ENCODE peak calls at places on chromosomes 13 and 19, in seven cellular contexts. V is cardiac muscle cell; H is gastrocnemius medialis; I is left ventricle myocardium inferior; G is thoracic aorta; X is tibial artery; Z is CD8-positive, alpha-beta memory T cell. L is an unnamed sample.

GRCh38 chr13:30334663-30335386 is 27.5 kb upstream of the KATNAL1 start:
- DNase-seq in V (peak; percentile 45), I (no peak), H (no peak), Z (no peak), X (no peak), G (no peak), L (peak; percentile 26)

GRCh38 chr19:56398809-56399208 is 5.3 kb upstream of the ZNF583 start:
- DNase-seq in H (no peak), X (no peak), I (no peak), Z (no peak), V (no peak), G (no peak), L (no peak)

GRCh38 chr13:44312898-44313551 is 60.6 kb upstream of the SERP2 start:
- DNase-seq in Z (no peak), I (no peak), V (peak; percentile 64), G (no peak), H (no peak), X (no peak), L (no peak)

GRCh38 chr19:42344336-42344893 is 19.0 kb downstream of the MEGF8 start:
- DNase-seq in Z (no peak), X (no peak), G (no peak), I (no peak), H (no peak), V (no peak), L (no peak)

GRCh38 chr13:33233547-33233946 is 52.0 kb downstream of the STARD13 start:
- DNase-seq in Z (no peak), X (no peak), H (no peak), G (no peak), V (no peak), I (peak; percentile 67), L (no peak)

GRCh38 chr19:43527860-43528622 is 1.0 kb upstream of the ETHE1 start:
- DNase-seq in I (no peak), V (no peak), X (peak; percentile 57), H (no peak), G (peak; percentile 15), Z (no peak), L (no peak)

GRCh38 chr19:54518844-54519243 is 16.2 kb downstream of the LAIR2 start:
- DNase-seq in X (no peak), G (no peak), V (peak; percentile 0), H (no peak), I (no peak), Z (no peak), L (no peak)

GRCh38 chr13:109145631-109146030 is 516.2 kb downstream of the MYO16 start:
- DNase-seq in X (no peak), V (peak; percentile 84), H (peak; percentile 10), G (no peak), I (no peak), Z (no peak), L (peak; percentile 12)

GRCh38 chr13:33017410-33017929 is 1.2 kb downstream of the KL start:
- DNase-seq in H (peak; percentile 46), Z (peak; percentile 51), I (peak; percentile 48), G (no peak), X (peak; percentile 61), V (peak; percentile 85), L (no peak)

GRCh38 chr13:30972888-30973377 is 40.5 kb downstream of the TEX26 start:
- DNase-seq in G (no peak), I (no peak), V (no peak), X (no peak), H (no peak), Z (no peak), L (no peak)

GRCh38 chr13:106530209-106530906 is 5.1 kb downstream of the EFNB2 start:
- DNase-seq in V (no peak), I (no peak), X (no peak), Z (no peak), G (no peak), H (no peak), L (no peak)
- H3K27me3 ChIP-seq in V (no peaks in the 10 kb centered on the region), I (no peaks in the 10 kb centered on the region), X (no peaks in the 10 kb centered on the region), Z (peaks cover 21% of the 10 kb centered on the region), G (no peaks in the 10 kb centered on the region), H (no peaks in the 10 kb centered on the region), L (no peaks in the 10 kb centered on the region)

GRCh38 chr19:8578642-8579265 is 1.5 kb upstream of the MYO1F start:
- DNase-seq in I (peak; percentile 78), G (peak; percentile 40), V (peak; percentile 74), X (peak; percentile 84), H (no peak), Z (peak; percentile 84), L (peak; percentile 77)

GRCh38 chr19:8575467-8575997 is 1.7 kb downstream of the MYO1F start:
- DNase-seq in G (no peak), V (peak; percentile 53), X (no peak), H (no peak), I (no peak), Z (peak; percentile 78), L (no peak)

GRCh38 chr19:8576273-8576993 is 809 bp downstream of the MYO1F start:
- DNase-seq in Z (no peak), X (no peak), G (no peak), V (no peak), H (no peak), I (no peak), L (no peak)

GRCh38 chr19:8577741-8578140 is 499 bp upstream of the MYO1F start:
- DNase-seq in I (no peak), X (no peak), H (no peak), V (no peak), Z (no peak), G (no peak), L (no peak)

GRCh38 chr19:8577247-8577646 is at the start of gene MYO1F:
- DNase-seq in Z (no peak), H (no peak), I (peak; percentile 65), V (no peak), X (peak; percentile 61), G (no peak), L (no peak)
- H3K27ac ChIP-seq in Z (peak within 1 kb of the TSS; percentile 59), H (no peak within 1 kb of the TSS), I (peak within 1 kb of the TSS; percentile 48), V (no peak within 1 kb of the TSS), X (no peak within 1 kb of the TSS), G (no peak within 1 kb of the TSS), L (no peak within 1 kb of the TSS)

GRCh38 chr19:39136225-39136940 is 10.8 kb downstream of the PAK4 start:
- DNase-seq in V (no peak), I (no peak), H (no peak), Z (no peak), X (no peak), G (no peak), L (no peak)

GRCh38 chr19:39139305-39140194 is 14.0 kb downstream of the PAK4 start:
- DNase-seq in G (no peak), V (peak; percentile 18), H (no peak), I (no peak), Z (no peak), X (no peak), L (no peak)

GRCh38 chr19:39138221-39139211 is 12.9 kb downstream of the PAK4 start:
- DNase-seq in H (no peak), Z (no peak), I (no peak), V (no peak), G (no peak), X (no peak), L (peak; percentile 47)

GRCh38 chr19:39135701-39136100 is 10.1 kb downstream of the PAK4 start:
- DNase-seq in I (no peak), Z (no peak), V (no peak), H (no peak), G (no peak), X (no peak), L (no peak)

DNA sequence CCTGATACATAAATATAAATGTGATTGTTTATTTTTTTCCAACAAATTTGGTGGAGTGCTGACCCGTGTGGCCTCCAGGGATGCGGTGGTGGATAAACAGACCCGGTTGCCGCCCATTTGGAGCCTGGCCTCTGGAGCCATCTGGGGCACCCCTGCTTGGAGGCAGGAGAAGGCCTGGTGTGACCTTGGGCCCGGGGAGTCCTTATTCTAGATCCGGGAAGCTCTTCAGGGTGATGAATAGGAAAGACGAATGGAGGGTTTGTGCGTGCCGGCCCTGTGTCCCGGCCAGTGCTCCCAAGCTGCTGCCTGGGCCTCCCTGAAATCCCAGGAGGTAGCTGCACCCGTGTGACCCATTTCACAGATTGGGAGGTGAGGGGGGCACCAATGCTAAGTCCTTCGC is 11.5 kb downstream of the PAK4 start:
- DNase-seq in H (no peak), V (no peak), G (no peak), I (no peak), Z (no peak), X (no peak), L (no peak)
- H3K4me1 ChIP-seq in H (no peaks in the 10 kb centered on the region), V (peaks cover 47% of the 10 kb centered on the region), G (no peaks in the 10 kb centered on the region), I (peaks cover 56% of the 10 kb centered on the region), Z (no peaks in the 10 kb centered on the region), X (peaks cover 22% of the 10 kb centered on the region), L (peaks cover 31% of the 10 kb centered on the region)

DNA sequence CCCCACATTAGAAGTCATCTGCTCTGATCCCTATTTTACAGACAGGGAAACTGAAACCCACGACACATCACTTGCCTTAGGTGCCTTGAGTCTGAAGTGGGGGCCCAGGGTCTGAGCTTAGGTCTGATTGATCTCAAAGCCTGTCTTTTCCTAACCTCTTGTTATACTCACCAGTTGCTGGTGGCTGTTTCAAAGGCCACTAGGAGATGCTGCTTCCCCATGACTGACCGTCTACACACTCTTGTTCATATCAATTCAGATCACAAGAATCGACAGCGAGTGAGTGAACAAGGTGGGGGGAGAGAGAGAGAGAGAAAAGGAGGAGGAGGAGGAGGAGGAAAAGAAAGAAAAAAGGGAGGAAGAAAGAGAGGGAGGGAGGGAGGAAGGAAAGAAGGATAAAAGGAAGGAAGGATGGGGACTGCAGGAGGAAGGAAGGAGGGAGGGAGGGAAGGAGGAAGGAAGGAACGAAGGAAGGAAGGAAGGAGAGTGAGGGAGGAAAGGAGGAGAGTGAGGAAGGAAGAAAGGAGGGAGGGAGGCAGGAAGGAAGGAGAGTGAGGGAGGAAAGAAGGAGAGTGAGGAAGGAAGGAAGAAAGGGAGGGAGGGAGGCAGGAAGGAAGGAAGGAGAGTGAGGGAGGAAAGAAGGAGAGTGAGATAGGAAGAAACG is 3.3 kb downstream of the OR10H1 start:
- DNase-seq in I (no peak), X (no peak), G (no peak), V (no peak), Z (peak; percentile 61), H (no peak), L (no peak)
- H3K27me3 ChIP-seq in I (peaks cover 66% of the 10 kb centered on the region), X (peaks cover 45% of the 10 kb centered on the region), G (no peaks in the 10 kb centered on the region), V (no peaks in the 10 kb centered on the region), Z (no peaks in the 10 kb centered on the region), H (no peaks in the 10 kb centered on the region), L (no peaks in the 10 kb centered on the region)

GRCh38 chr19:32333227-32333626 is 12.2 kb upstream of the ZNF507 start:
- DNase-seq in H (no peak), V (no peak), X (no peak), G (no peak), Z (no peak), I (no peak), L (no peak)

GRCh38 chr19:32324631-32325215 is 20.7 kb upstream of the ZNF507 start:
- DNase-seq in Z (no peak), H (no peak), I (no peak), V (peak; percentile 33), X (no peak), G (no peak), L (no peak)

DNA sequence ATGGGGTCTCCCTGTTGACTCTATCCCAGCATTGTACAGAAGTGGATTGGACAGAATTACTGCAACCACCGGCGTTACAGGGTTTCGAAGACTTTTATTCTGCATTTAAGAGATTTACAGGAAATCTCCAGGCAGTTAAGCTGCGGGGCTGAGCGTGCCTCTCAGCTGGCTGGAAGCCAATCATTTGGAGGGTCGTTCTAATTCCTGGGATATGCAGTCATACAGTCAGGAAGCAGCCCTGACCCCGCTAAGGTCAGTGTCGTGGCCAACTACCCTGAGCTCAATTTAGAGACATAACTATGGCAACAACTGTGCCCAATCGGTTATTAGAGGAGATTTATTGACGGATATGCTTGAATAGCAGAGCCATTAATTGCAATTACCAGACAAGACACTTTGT is 15.3 kb upstream of the ZNF507 start:
- DNase-seq in I (no peak), G (no peak), Z (no peak), V (no peak), H (no peak), X (no peak), L (no peak)
- H3K27ac ChIP-seq in I (no peak overlapping the region), G (no peak overlapping the region), Z (no peak overlapping the region), V (no peak overlapping the region), H (no peak overlapping the region), X (no peak overlapping the region), L (no peak overlapping the region)

GRCh38 chr19:10517760-10518443 is 655 bp upstream of the S1PR5 start:
- DNase-seq in X (no peak), V (peak; percentile 27), I (no peak), Z (peak; percentile 69), H (no peak), G (no peak), L (peak; percentile 73)
- H3K4me1 ChIP-seq in X (peaks cover 20% of the 10 kb centered on the region), V (no peaks in the 10 kb centered on the region), I (peaks cover 36% of the 10 kb centered on the region), Z (peaks cover 32% of the 10 kb centered on the region), H (peaks cover 3% of the 10 kb centered on the region), G (peaks cover 5% of the 10 kb centered on the region), L (peaks cover 7% of the 10 kb centered on the region)